ENCODE peak calls at places on chromosomes 5 and 9, in four cellular contexts. One of them, this sample, is unnamed.

GRCh38 chr9:73202992-73203391 is 51.3 kb downstream of the ANXA1 start:
- DNase-seq in GM12878: no peak
- DNase-seq in endothelial cell of umbilical vein: no peak
- DNase-seq in K562: no peak
- DNase-seq in this sample: no peak

GRCh38 chr5:113487411-113487778 is 858 bp downstream of the MCC start:
- DNase-seq in K562: no peak
- DNase-seq in endothelial cell of umbilical vein: peak; percentile 36
- DNase-seq in GM12878: no peak
- DNase-seq in this sample: peak; percentile 5

GRCh38 chr5:51371052-51371451 is 12.2 kb upstream of the ISL1 start:
- DNase-seq in endothelial cell of umbilical vein: no peak
- DNase-seq in GM12878: no peak
- DNase-seq in K562: no peak
- DNase-seq in this sample: no peak

GRCh38 chr5:76716456-76717157 is 681 bp downstream of the F2R start:
- DNase-seq in endothelial cell of umbilical vein: peak; percentile 63
- DNase-seq in K562: peak; percentile 77
- DNase-seq in GM12878: no peak
- DNase-seq in this sample: no peak

GRCh38 chr5:143199843-143200242 is 203.6 kb downstream of the NR3C1 start:
- DNase-seq in K562: no peak
- DNase-seq in endothelial cell of umbilical vein: no peak
- DNase-seq in GM12878: no peak
- DNase-seq in this sample: no peak

GRCh38 chr9:107024193-107024592 is 161.2 kb downstream of the ZNF462 start:
- DNase-seq in K562: no peak
- DNase-seq in GM12878: peak; percentile 45
- DNase-seq in endothelial cell of umbilical vein: no peak
- DNase-seq in this sample: no peak

GRCh38 chr5:52502591-52502990 is 285.1 kb upstream of the ITGA1 start:
- DNase-seq in endothelial cell of umbilical vein: no peak
- DNase-seq in K562: no peak
- DNase-seq in GM12878: no peak
- DNase-seq in this sample: no peak

GRCh38 chr5:172820046-172820767 is 13.8 kb upstream of the ERGIC1 start:
- DNase-seq in endothelial cell of umbilical vein: no peak
- DNase-seq in GM12878: no peak
- DNase-seq in K562: no peak
- DNase-seq in this sample: peak; percentile 89

GRCh38 chr5:55994998-55995914 is 493 bp upstream of the IL6ST start:
- DNase-seq in endothelial cell of umbilical vein: peak; percentile 99
- DNase-seq in GM12878: peak; percentile 78
- DNase-seq in K562: peak; percentile 97
- DNase-seq in this sample: peak; percentile 96

GRCh38 chr5:140342287-140342686 is 4.1 kb downstream of the HBEGF start:
- DNase-seq in K562: no peak
- DNase-seq in GM12878: peak; percentile 60
- DNase-seq in endothelial cell of umbilical vein: no peak
- DNase-seq in this sample: no peak

GRCh38 chr9:125847735-125848134 is 100.6 kb downstream of the PBX3 start:
- DNase-seq in endothelial cell of umbilical vein: no peak
- DNase-seq in GM12878: no peak
- DNase-seq in K562: no peak
- DNase-seq in this sample: no peak

GRCh38 chr9:127562841-127563523 is 49.1 kb upstream of the STXBP1 start:
- DNase-seq in K562: no peak
- DNase-seq in GM12878: no peak
- DNase-seq in endothelial cell of umbilical vein: peak; percentile 90
- DNase-seq in this sample: peak; percentile 87
- TF ChIP-seq FOS in K562: no peak
- TF ChIP-seq FOS in GM12878: no peak
- TF ChIP-seq FOS in endothelial cell of umbilical vein: peak; percentile 65
- TF ChIP-seq FOS in this sample: peak; percentile 41

GRCh38 chr5:133114933-133115310 is 63.1 kb downstream of the HSPA4 start:
- DNase-seq in K562: no peak
- DNase-seq in GM12878: no peak
- DNase-seq in endothelial cell of umbilical vein: no peak
- DNase-seq in this sample: no peak

GRCh38 chr5:133112026-133112660 is 60.3 kb downstream of the HSPA4 start:
- DNase-seq in endothelial cell of umbilical vein: no peak
- DNase-seq in K562: no peak
- DNase-seq in GM12878: no peak
- DNase-seq in this sample: no peak

GRCh38 chr5:133116601-133117000 is 64.8 kb downstream of the HSPA4 start:
- DNase-seq in GM12878: no peak
- DNase-seq in K562: no peak
- DNase-seq in endothelial cell of umbilical vein: no peak
- DNase-seq in this sample: no peak

GRCh38 chr5:133113331-133114061 is 61.7 kb downstream of the HSPA4 start:
- DNase-seq in K562: no peak
- DNase-seq in endothelial cell of umbilical vein: no peak
- DNase-seq in GM12878: no peak
- DNase-seq in this sample: peak; percentile 56

GRCh38 chr5:133114166-133114932 is 62.5 kb downstream of the HSPA4 start:
- DNase-seq in endothelial cell of umbilical vein: no peak
- DNase-seq in GM12878: no peak
- DNase-seq in K562: no peak
- DNase-seq in this sample: no peak
- TF ChIP-seq FOS in endothelial cell of umbilical vein: no peak
- TF ChIP-seq FOS in GM12878: no peak
- TF ChIP-seq FOS in K562: no peak
- TF ChIP-seq FOS in this sample: no peak

GRCh38 chr5:150061538-150061995 is 24.8 kb downstream of the CSF1R start:
- DNase-seq in GM12878: no peak
- DNase-seq in K562: no peak
- DNase-seq in endothelial cell of umbilical vein: no peak
- DNase-seq in this sample: no peak
- TF ChIP-seq FOS in GM12878: no peak
- TF ChIP-seq FOS in K562: no peak
- TF ChIP-seq FOS in endothelial cell of umbilical vein: no peak
- TF ChIP-seq FOS in this sample: no peak

DNA sequence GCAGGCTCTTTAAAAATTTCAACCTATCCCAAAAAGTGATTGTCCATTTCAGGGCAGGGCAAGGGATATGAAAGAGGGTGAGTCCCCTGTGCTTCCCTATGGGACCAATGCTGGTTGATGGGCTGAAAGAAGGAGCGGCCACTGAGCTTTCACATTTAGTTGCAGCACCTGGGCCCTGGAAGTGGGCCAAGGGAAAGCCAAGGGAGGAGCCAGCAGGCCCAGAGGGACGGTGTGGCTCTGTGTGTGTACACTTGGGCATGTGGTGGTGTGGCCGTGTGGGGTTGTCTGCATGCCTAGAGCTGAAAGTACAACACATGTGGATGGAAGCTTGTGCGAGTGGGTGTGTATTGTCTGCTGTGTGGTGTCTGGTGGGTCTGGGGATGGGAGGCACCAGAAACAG is 14.0 kb upstream of the PSMD5 start:
- DNase-seq in GM12878: no peak
- DNase-seq in endothelial cell of umbilical vein: no peak
- DNase-seq in K562: no peak
- DNase-seq in this sample: no peak
- TF ChIP-seq FOS in GM12878: no peak
- TF ChIP-seq FOS in endothelial cell of umbilical vein: no peak
- TF ChIP-seq FOS in K562: no peak
- TF ChIP-seq FOS in this sample: no peak

GRCh38 chr9:89533396-89534187 is 35.7 kb upstream of the SEMA4D start:
- DNase-seq in endothelial cell of umbilical vein: no peak
- DNase-seq in K562: no peak
- DNase-seq in GM12878: no peak
- DNase-seq in this sample: no peak

GRCh38 chr9:89530721-89531120 is 32.8 kb upstream of the SEMA4D start:
- DNase-seq in GM12878: no peak
- DNase-seq in K562: no peak
- DNase-seq in endothelial cell of umbilical vein: no peak
- DNase-seq in this sample: no peak

GRCh38 chr9:89532944-89533343 is 35.0 kb upstream of the SEMA4D start:
- DNase-seq in endothelial cell of umbilical vein: no peak
- DNase-seq in K562: no peak
- DNase-seq in GM12878: no peak
- DNase-seq in this sample: no peak

GRCh38 chr9:89531766-89532165 is 33.9 kb upstream of the SEMA4D start:
- DNase-seq in endothelial cell of umbilical vein: no peak
- DNase-seq in K562: no peak
- DNase-seq in GM12878: no peak
- DNase-seq in this sample: no peak

DNA sequence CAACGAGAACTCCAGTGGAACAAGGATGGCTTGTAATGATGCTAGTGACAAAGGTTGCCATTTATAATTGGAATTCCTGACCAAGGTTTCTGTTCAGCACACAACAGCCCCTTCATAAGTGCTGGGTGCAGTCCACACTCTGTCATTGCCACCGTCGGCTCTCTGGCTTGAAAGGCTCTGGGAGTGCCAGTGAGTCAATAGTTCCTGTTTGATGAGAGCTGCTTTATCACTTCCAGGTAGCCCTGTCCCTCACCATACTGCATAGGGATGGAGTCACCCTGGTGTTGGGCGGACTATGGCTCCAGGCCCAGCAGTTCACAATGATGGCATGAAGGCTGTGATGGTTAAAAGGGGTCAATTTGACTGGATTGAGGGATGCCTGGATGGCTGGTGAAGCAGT is 34.6 kb upstream of the SEMA4D start:
- DNase-seq in K562: no peak
- DNase-seq in GM12878: no peak
- DNase-seq in endothelial cell of umbilical vein: no peak
- DNase-seq in this sample: no peak
- TF ChIP-seq FOS in K562: no peak
- TF ChIP-seq FOS in GM12878: no peak
- TF ChIP-seq FOS in endothelial cell of umbilical vein: no peak
- TF ChIP-seq FOS in this sample: no peak

DNA sequence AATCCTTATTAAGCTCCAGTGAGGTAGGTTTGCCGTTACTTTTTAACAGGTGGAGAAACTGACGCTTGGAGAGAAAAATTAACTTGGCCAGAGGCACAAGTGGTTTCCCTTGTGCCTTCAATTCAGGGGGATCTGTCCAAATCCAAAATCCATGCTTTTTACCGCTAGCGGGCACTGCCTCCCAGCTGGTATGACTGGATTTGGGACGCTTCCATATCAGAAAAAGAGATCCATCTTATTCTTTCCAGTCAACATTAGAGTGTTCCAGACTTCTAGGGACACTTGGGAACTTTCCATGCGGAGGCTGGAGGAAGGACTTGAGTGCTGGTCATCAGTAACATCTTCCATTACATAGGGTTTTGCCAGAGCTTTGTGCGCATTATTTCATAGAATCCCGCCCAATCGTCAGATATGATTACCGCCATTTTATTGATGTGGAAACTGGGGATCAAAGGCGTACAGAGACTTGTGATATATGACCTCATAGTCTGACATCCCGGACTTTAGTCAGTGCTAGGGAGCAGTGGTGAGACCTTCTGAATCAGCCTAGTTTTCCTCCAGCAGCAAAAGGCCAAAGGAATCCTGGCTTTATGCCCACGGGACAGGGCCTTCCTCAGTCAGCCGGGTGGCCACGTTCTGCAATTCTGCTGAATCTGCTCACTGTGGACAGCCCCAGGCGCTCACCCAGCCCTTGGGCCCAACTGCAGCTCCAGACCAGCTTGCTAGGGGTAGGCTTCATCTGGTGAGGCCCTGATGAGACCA is 1.1 kb upstream of the GNPDA1 start:
- DNase-seq in K562: peak; percentile 52
- DNase-seq in GM12878: no peak
- DNase-seq in endothelial cell of umbilical vein: peak; percentile 62
- DNase-seq in this sample: peak; percentile 57
- TF ChIP-seq FOS in K562: no peak
- TF ChIP-seq FOS in GM12878: no peak
- TF ChIP-seq FOS in endothelial cell of umbilical vein: peak; percentile 34
- TF ChIP-seq FOS in this sample: no peak

GRCh38 chr9:134323741-134324358 is 2.4 kb upstream of the RXRA start:
- DNase-seq in endothelial cell of umbilical vein: no peak
- DNase-seq in K562: peak; percentile 56
- DNase-seq in GM12878: no peak
- DNase-seq in this sample: no peak
- TF ChIP-seq FOS in endothelial cell of umbilical vein: no peak
- TF ChIP-seq FOS in K562: no peak
- TF ChIP-seq FOS in GM12878: no peak
- TF ChIP-seq FOS in this sample: no peak

GRCh38 chr5:176803027-176803942 is 7.1 kb upstream of the UNC5A start:
- DNase-seq in endothelial cell of umbilical vein: no peak
- DNase-seq in GM12878: no peak
- DNase-seq in K562: no peak
- DNase-seq in this sample: no peak

GRCh38 chr5:176803943-176804498 is 6.3 kb upstream of the UNC5A start:
- DNase-seq in endothelial cell of umbilical vein: peak; percentile 27
- DNase-seq in K562: peak; percentile 60
- DNase-seq in GM12878: no peak
- DNase-seq in this sample: peak; percentile 26

GRCh38 chr5:176799488-176799887 is 10.9 kb upstream of the UNC5A start:
- DNase-seq in GM12878: no peak
- DNase-seq in endothelial cell of umbilical vein: no peak
- DNase-seq in K562: no peak
- DNase-seq in this sample: no peak

GRCh38 chr5:176800024-176800423 is 10.3 kb upstream of the UNC5A start:
- DNase-seq in K562: no peak
- DNase-seq in GM12878: no peak
- DNase-seq in endothelial cell of umbilical vein: no peak
- DNase-seq in this sample: no peak

GRCh38 chr5:176802116-176802784 is 8.1 kb upstream of the UNC5A start:
- DNase-seq in GM12878: no peak
- DNase-seq in endothelial cell of umbilical vein: no peak
- DNase-seq in K562: no peak
- DNase-seq in this sample: no peak
- TF ChIP-seq FOS in GM12878: no peak
- TF ChIP-seq FOS in endothelial cell of umbilical vein: no peak
- TF ChIP-seq FOS in K562: no peak
- TF ChIP-seq FOS in this sample: no peak

This sample was measured in IMR-90.